ENCODE peak calls at places on chromosomes 5 and 9, in eight cellular contexts. M is A549, N is heart left ventricle, F is GM12865, E is endodermal cell, I is body of pancreas, U is stomach, H is bronchial epithelial cell. Q is an unnamed sample.

GRCh38 chr9:78130004-78130403 is 98.4 kb upstream of the GNAQ start:
- DNase-seq in I (no peak), M (peak; percentile 31), N (no peak), H (peak; percentile 42), U (no peak), F (no peak), E (peak; percentile 88), Q (peak; percentile 57)

GRCh38 chr5:122665087-122665486 is 109.8 kb upstream of the SNX2 start:
- DNase-seq in H (no peak), M (no peak), U (no peak), E (no peak), I (no peak), N (no peak), F (no peak), Q (no peak)

GRCh38 chr9:121721770-121722169 is 70.3 kb downstream of the DAB2IP start:
- DNase-seq in N (peak; percentile 58), F (no peak), U (no peak), M (no peak), E (no peak), H (no peak), I (no peak), Q (no peak)

GRCh38 chr5:14339467-14339866 is 196.3 kb downstream of the TRIO start:
- DNase-seq in N (no peak), I (peak; percentile 77), U (no peak), H (no peak), F (no peak), M (no peak), E (no peak), Q (no peak)

GRCh38 chr5:80246995-80247729 is 8.7 kb downstream of the SERINC5 start:
- DNase-seq in U (peak; percentile 62), I (peak; percentile 75), M (peak; percentile 42), N (peak; percentile 48), H (peak; percentile 98), F (peak; percentile 41), E (peak; percentile 87), Q (peak; percentile 55)

GRCh38 chr5:54171645-54172384 is 138.6 kb downstream of the ARL15 start:
- DNase-seq in M (no peak), E (no peak), N (no peak), F (no peak), H (peak; percentile 71), I (peak; percentile 41), U (peak; percentile 78), Q (no peak)

GRCh38 chr9:4238522-4238921 is 61.3 kb downstream of the GLIS3 start:
- DNase-seq in F (peak; percentile 10), H (peak; percentile 65), U (no peak), M (no peak), N (no peak), E (no peak), I (no peak), Q (no peak)

GRCh38 chr9:131094622-131095021 is 1.7 kb upstream of the AIF1L start:
- DNase-seq in N (no peak), I (no peak), H (peak; percentile 29), M (no peak), F (no peak), U (no peak), E (no peak), Q (no peak)

GRCh38 chr5:5017827-5018559 is 122.1 kb upstream of the ADAMTS16 start:
- DNase-seq in I (no peak), H (no peak), F (peak; percentile 36), N (no peak), M (peak; percentile 12), E (no peak), U (no peak), Q (no peak)

GRCh38 chr9:13898957-13899356 is 415.0 kb downstream of the NFIB start:
- DNase-seq in F (no peak), N (peak; percentile 33), E (no peak), H (no peak), I (no peak), M (no peak), U (no peak), Q (no peak)

GRCh38 chr9:13899924-13900323 is 414.0 kb downstream of the NFIB start:
- DNase-seq in M (no peak), E (no peak), H (no peak), I (no peak), U (no peak), N (peak; percentile 21), F (no peak), Q (no peak)

GRCh38 chr9:13900449-13900848 is 413.5 kb downstream of the NFIB start:
- DNase-seq in N (no peak), E (no peak), F (no peak), H (peak; percentile 94), U (no peak), I (no peak), M (no peak), Q (no peak)

GRCh38 chr9:13902286-13902685 is 411.7 kb downstream of the NFIB start:
- DNase-seq in E (no peak), M (no peak), F (no peak), H (no peak), I (no peak), N (no peak), U (no peak), Q (no peak)

GRCh38 chr9:13901176-13901575 is 412.8 kb downstream of the NFIB start:
- DNase-seq in F (no peak), M (no peak), N (no peak), I (no peak), H (no peak), U (no peak), E (no peak), Q (no peak)
- H3K4me3 ChIP-seq in F (no peak overlapping the region), M (no peak overlapping the region), N (no peak overlapping the region), I (no peak overlapping the region), H (no peak overlapping the region), U (no peak overlapping the region), E (no peak overlapping the region), Q (no peak overlapping the region)

GRCh38 chr9:2872307-2872940 is 28.5 kb upstream of the PUM3 start:
- DNase-seq in N (no peak), U (no peak), E (peak; percentile 74), F (no peak), H (peak; percentile 47), M (no peak), I (no peak), Q (no peak)
- TF ChIP-seq CTCF in N (no peak), U (no peak), E (peak; percentile 77), F (no peak), H (peak; percentile 39), M (peak; percentile 60), I (peak; percentile 48), Q (no peak)

GRCh38 chr5:174482549-174482948 is 241.8 kb upstream of the MSX2 start:
- DNase-seq in N (no peak), U (no peak), I (no peak), E (no peak), F (no peak), M (no peak), H (no peak), Q (no peak)
- H3K4me3 ChIP-seq in N (no peak overlapping the region), U (no peak overlapping the region), I (no peak overlapping the region), E (no peak overlapping the region), F (no peak overlapping the region), M (no peak overlapping the region), H (no peak overlapping the region), Q (no peak overlapping the region)

GRCh38 chr5:45037927-45038326 is 229.2 kb downstream of the MRPS30 start:
- DNase-seq in F (no peak), M (no peak), N (no peak), I (no peak), E (no peak), U (no peak), H (no peak), Q (no peak)

GRCh38 chr5:45042283-45042682 is 233.5 kb downstream of the MRPS30 start:
- DNase-seq in U (no peak), I (no peak), M (no peak), H (no peak), F (no peak), E (no peak), N (no peak), Q (no peak)

GRCh38 chr5:45035991-45036390 is 227.2 kb downstream of the MRPS30 start:
- DNase-seq in E (peak; percentile 80), H (no peak), U (no peak), N (no peak), I (no peak), M (no peak), F (no peak), Q (no peak)

DNA sequence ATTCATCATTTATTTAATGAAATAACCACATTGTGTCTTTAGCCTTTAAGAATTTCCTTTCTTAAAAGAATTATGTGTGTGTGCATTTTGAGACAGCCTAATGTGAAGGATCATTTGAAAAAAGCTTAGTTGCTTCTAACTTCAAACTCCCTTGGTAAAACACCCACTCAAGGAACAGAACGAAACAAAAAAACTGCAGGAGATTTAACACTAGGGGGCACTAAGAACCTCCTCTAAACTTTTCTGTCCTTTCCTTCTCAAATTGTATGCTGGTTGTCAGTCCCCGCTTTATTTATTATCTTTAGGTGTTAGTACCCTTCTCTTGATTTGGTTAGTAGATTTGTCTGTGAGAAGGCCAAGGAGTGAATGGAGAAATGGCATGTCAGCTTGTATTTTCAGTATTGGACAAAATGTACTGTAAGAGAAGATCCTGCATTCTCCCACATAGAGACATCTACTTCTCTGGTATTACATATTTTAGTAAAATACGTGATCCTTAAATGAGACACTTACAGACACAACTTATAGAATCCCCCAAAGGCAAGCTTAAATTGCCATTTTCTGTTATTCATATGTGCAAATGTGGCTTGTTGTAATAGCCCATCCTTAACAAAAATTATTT is 229.7 kb downstream of the MRPS30 start:
- DNase-seq in E (no peak), H (peak; percentile 29), U (no peak), I (no peak), F (peak; percentile 59), M (peak; percentile 3), N (no peak), Q (no peak)
- TF ChIP-seq CTCF in E (peak; percentile 87), H (peak; percentile 61), U (peak; percentile 35), I (peak; percentile 69), F (peak; percentile 55), M (peak; percentile 48), N (peak; percentile 66), Q (peak; percentile 55)

DNA sequence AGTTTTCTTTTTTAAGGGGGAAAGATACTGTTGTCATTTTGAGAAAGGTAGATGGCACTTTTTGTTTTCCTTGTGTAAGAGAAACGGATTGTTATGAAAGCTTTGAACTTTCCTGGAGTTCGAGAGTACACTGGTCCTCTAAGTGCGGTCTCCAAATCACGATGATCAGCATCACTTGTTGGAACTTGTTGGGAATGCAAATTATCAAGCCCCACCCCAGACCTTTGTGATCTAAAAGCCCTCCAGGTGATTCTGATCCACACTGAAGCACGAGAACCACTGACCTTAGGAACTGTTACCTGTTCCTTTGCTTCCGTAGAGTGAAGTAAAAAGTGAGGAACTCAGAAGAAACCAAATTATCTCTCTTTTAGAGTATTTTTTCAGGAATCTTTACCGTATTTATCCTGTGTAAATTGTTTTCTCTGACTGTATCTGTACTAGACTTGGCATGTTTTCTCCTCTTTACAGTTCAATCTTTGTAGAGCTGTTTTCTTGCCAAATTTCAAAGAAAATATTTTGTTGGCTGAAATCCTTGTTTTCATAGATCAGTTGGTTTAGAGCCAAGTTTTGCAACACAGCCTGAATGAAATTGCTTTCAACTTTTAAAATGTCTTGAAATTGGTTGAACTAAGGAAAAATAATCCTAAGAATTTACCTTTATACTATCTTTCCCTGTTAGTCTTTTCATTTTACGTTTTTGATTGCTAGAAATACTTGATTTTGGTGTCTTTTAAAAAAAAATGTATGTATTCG is 4.0 kb downstream of the MAT2B start:
- DNase-seq in N (no peak), I (no peak), H (peak; percentile 97), U (peak; percentile 31), E (no peak), F (peak; percentile 30), M (no peak), Q (no peak)
- H3K4me3 ChIP-seq in N (peak overlapping the region; percentile 77), I (no peak overlapping the region), H (peak overlapping the region; percentile 10), U (peak overlapping the region; percentile 27), E (peak overlapping the region; percentile 98), F (peak overlapping the region; percentile 38), M (peak overlapping the region; percentile 21), Q (peak overlapping the region; percentile 31)